ENCODE peak calls at places on chromosome 2, in four cellular contexts. One of them, this sample, is unnamed.

GRCh38 chr2:172811027-172811426 is 75.4 kb downstream of the RAPGEF4 start:
- DNase-seq in PC-9: no peak
- DNase-seq in HCT116: no peak
- DNase-seq in HepG2: no peak
- DNase-seq in this sample: no peak

GRCh38 chr2:102112271-102112670 is 30.3 kb upstream of the IL1R1 start:
- DNase-seq in HepG2: no peak
- DNase-seq in PC-9: no peak
- DNase-seq in HCT116: no peak
- DNase-seq in this sample: no peak

GRCh38 chr2:42756956-42757513 is 6.9 kb downstream of the OXER1 start:
- DNase-seq in PC-9: no peak
- DNase-seq in HepG2: no peak
- DNase-seq in HCT116: no peak
- DNase-seq in this sample: no peak

GRCh38 chr2:236946871-236947270 is 138.8 kb upstream of the COPS8 start:
- DNase-seq in HCT116: no peak
- DNase-seq in HepG2: no peak
- DNase-seq in PC-9: no peak
- DNase-seq in this sample: peak

GRCh38 chr2:10620481-10620880 is 69.3 kb downstream of the NOL10 start:
- DNase-seq in PC-9: no peak
- DNase-seq in HCT116: no peak
- DNase-seq in HepG2: no peak
- DNase-seq in this sample: no peak

GRCh38 chr2:47061989-47062678 is 93.0 kb downstream of the STPG4 start:
- DNase-seq in HCT116: no peak
- DNase-seq in HepG2: no peak
- DNase-seq in PC-9: no peak
- DNase-seq in this sample: no peak

GRCh38 chr2:203579131-203579643 is 44.1 kb upstream of the RAPH1 start:
- DNase-seq in HepG2: no peak
- DNase-seq in HCT116: peak
- DNase-seq in PC-9: peak
- DNase-seq in this sample: no peak

GRCh38 chr2:53130441-53130943 is 637.1 kb upstream of the CHAC2 start:
- DNase-seq in HCT116: no peak
- DNase-seq in PC-9: no peak
- DNase-seq in HepG2: no peak
- DNase-seq in this sample: no peak

GRCh38 chr2:188473306-188473705 is 181.6 kb downstream of the GULP1 start:
- DNase-seq in HepG2: no peak
- DNase-seq in HCT116: no peak
- DNase-seq in PC-9: no peak
- DNase-seq in this sample: no peak

GRCh38 chr2:67871696-67872320 is 191.0 kb downstream of the C1D start:
- DNase-seq in PC-9: no peak
- DNase-seq in HCT116: no peak
- DNase-seq in HepG2: no peak
- DNase-seq in this sample: peak

GRCh38 chr2:81467096-81467495 is 1162.5 kb upstream of the LRRTM1 start:
- DNase-seq in PC-9: no peak
- DNase-seq in HCT116: no peak
- DNase-seq in HepG2: no peak
- DNase-seq in this sample: no peak

GRCh38 chr2:74941284-74941683 is 17.2 kb upstream of the POLE4 start:
- DNase-seq in PC-9: no peak
- DNase-seq in HepG2: no peak
- DNase-seq in HCT116: no peak
- DNase-seq in this sample: no peak

GRCh38 chr2:74942263-74942662 is 16.2 kb upstream of the POLE4 start:
- DNase-seq in HepG2: no peak
- DNase-seq in PC-9: no peak
- DNase-seq in HCT116: no peak
- DNase-seq in this sample: no peak

GRCh38 chr2:74947703-74948102 is 10.7 kb upstream of the POLE4 start:
- DNase-seq in HCT116: no peak
- DNase-seq in HepG2: peak
- DNase-seq in PC-9: no peak
- DNase-seq in this sample: no peak

GRCh38 chr2:74944987-74945782 is 13.3 kb upstream of the POLE4 start:
- DNase-seq in HCT116: no peak
- DNase-seq in HepG2: no peak
- DNase-seq in PC-9: no peak
- DNase-seq in this sample: no peak

GRCh38 chr2:74945783-74946165 is 12.7 kb upstream of the POLE4 start:
- DNase-seq in PC-9: no peak
- DNase-seq in HepG2: no peak
- DNase-seq in HCT116: no peak
- DNase-seq in this sample: no peak
- H2AFZ ChIP-seq in PC-9: no peak
- H2AFZ ChIP-seq in HepG2: no peak
- H2AFZ ChIP-seq in HCT116: no peak
- H2AFZ ChIP-seq in this sample: no peak

GRCh38 chr2:112629224-112629623 is 16.5 kb upstream of the SLC20A1 start:
- DNase-seq in HCT116: no peak
- DNase-seq in PC-9: no peak
- DNase-seq in HepG2: no peak
- DNase-seq in this sample: no peak

GRCh38 chr2:112627060-112628040 is 18.4 kb upstream of the SLC20A1 start:
- DNase-seq in HCT116: no peak
- DNase-seq in HepG2: no peak
- DNase-seq in PC-9: peak
- DNase-seq in this sample: peak

GRCh38 chr2:112623913-112624777 is 21.6 kb upstream of the SLC20A1 start:
- DNase-seq in PC-9: peak
- DNase-seq in HCT116: peak
- DNase-seq in HepG2: no peak
- DNase-seq in this sample: peak

GRCh38 chr2:112625474-112626114 is 20.1 kb upstream of the SLC20A1 start:
- DNase-seq in HCT116: no peak
- DNase-seq in PC-9: no peak
- DNase-seq in HepG2: no peak
- DNase-seq in this sample: no peak

DNA sequence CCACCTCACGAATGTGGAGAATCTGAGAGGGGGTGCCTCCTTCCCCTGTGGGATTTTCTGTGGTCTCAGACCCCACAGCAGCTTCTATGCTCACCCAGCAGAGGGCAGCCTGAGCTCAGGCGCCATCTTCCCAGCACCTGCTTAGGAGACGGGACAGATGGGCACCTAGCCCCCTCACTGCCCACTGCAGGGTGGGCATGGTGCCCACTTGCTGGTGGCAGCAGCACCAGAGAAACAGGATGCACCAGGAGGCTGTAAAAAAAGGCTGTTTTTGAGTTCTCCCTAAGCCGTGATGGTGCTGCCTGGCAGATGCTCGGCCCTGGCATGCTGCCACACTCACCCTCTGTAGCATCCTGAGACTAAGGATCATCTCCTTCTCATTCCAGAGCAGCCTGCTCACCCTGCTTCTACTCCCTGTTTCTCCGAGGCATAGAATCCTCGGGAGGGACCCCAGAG is 19.1 kb upstream of the SLC20A1 start:
- DNase-seq in HepG2: peak
- DNase-seq in HCT116: no peak
- DNase-seq in PC-9: no peak
- DNase-seq in this sample: peak
- H3K4me2 ChIP-seq in HepG2: peak
- H3K4me2 ChIP-seq in HCT116: peak
- H3K4me2 ChIP-seq in PC-9: peak
- H3K4me2 ChIP-seq in this sample: peak

GRCh38 chr2:130302164-130302886 is 40.4 kb upstream of the IMP4 start:
- DNase-seq in PC-9: no peak
- DNase-seq in HCT116: no peak
- DNase-seq in HepG2: no peak
- DNase-seq in this sample: no peak
- TF ChIP-seq CTCF in PC-9: no peak
- TF ChIP-seq CTCF in HCT116: no peak
- TF ChIP-seq CTCF in HepG2: peak
- TF ChIP-seq CTCF in this sample: no peak

DNA sequence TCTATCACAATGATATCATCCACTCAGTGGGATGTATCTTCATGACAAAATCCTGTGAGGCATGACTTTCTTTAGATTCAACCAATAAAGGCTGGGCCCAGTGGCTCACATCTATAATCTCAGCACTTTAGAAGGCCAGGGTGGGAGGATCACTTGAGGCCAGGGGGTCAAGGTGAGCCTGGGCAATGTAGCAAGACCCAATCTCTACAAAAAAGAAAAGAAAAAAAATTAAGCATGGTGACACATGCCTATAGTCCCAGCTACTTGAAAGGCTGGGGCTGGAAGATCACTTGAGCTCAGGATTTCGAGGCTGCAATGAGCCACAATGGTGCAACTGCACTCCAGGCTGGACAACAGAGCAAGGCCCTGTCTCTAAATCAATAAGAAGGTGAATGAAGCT is 68.0 kb downstream of the PLB1 start:
- DNase-seq in HCT116: no peak
- DNase-seq in PC-9: no peak
- DNase-seq in HepG2: no peak
- DNase-seq in this sample: no peak
- H2AFZ ChIP-seq in HCT116: no peak
- H2AFZ ChIP-seq in PC-9: no peak
- H2AFZ ChIP-seq in HepG2: no peak
- H2AFZ ChIP-seq in this sample: no peak

DNA sequence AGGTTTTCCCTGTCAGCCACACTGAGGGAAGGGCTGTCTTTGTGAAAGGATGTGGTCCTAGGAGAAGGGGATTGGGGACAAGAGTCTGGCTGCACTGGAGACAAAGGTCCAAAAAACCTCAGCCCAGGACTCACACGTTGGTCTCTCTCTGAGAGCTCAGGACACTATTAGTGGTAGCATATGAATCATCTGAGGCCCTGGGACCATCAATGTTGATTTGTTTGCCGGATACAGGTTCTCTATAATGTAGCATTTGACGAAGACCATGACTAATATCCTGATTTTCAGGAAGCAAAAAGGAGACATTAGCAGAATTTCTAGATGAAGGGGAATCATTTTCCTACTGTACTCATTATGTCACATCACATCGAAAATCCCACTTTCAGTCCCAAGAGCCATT is 22.2 kb upstream of the DNAH6 start:
- DNase-seq in PC-9: no peak
- DNase-seq in HepG2: no peak
- DNase-seq in HCT116: no peak
- DNase-seq in this sample: peak
- H3K4me2 ChIP-seq in PC-9: no peak
- H3K4me2 ChIP-seq in HepG2: no peak
- H3K4me2 ChIP-seq in HCT116: no peak
- H3K4me2 ChIP-seq in this sample: peak

GRCh38 chr2:145431181-145431951 is 911.4 kb upstream of the ZEB2 start:
- DNase-seq in HCT116: no peak
- DNase-seq in PC-9: peak
- DNase-seq in HepG2: peak
- DNase-seq in this sample: no peak
- TF ChIP-seq CTCF in HCT116: no peak
- TF ChIP-seq CTCF in PC-9: no peak
- TF ChIP-seq CTCF in HepG2: peak
- TF ChIP-seq CTCF in this sample: no peak